ENCODE peak calls at places on chromosome 11, in four cellular contexts. C is GM12891, Z is K562, O is GM12878. W is an unnamed sample.

GRCh38 chr11:82927264-82927880 is 25.8 kb downstream of the DDIAS start:
- DNase-seq in Z (peak), O (no peak), C (peak), W (peak)

GRCh38 chr11:129090056-129090455 is 102.1 kb downstream of the ARHGAP32 start:
- DNase-seq in C (no peak), O (no peak), Z (no peak), W (no peak)

GRCh38 chr11:19728436-19728835 is 15.8 kb downstream of the NAV2 start:
- DNase-seq in C (no peak), Z (no peak), O (no peak), W (no peak)

GRCh38 chr11:112635338-112635737 is 325.9 kb upstream of the NCAM1 start:
- DNase-seq in C (no peak), Z (no peak), O (no peak), W (no peak)

GRCh38 chr11:119249671-119250010 is 43.5 kb downstream of the CBL start:
- DNase-seq in O (no peak), C (no peak), Z (peak), W (no peak)

GRCh38 chr11:1310772-1311468 is 1.5 kb upstream of the TOLLIP start:
- DNase-seq in Z (no peak), O (no peak), C (no peak), W (no peak)

GRCh38 chr11:86740628-86741488 is 59.5 kb upstream of the PRSS23 start:
- DNase-seq in Z (peak), C (no peak), O (no peak), W (peak)

GRCh38 chr11:88709567-88709966 is 356.2 kb downstream of the GRM5 start:
- DNase-seq in Z (no peak), C (no peak), O (no peak), W (no peak)

GRCh38 chr11:48096588-48097525 is 116.5 kb downstream of the PTPRJ start:
- DNase-seq in C (no peak), O (no peak), Z (no peak), W (no peak)

GRCh38 chr11:111797145-111797581 is 31.0 kb upstream of the PPP2R1B start:
- DNase-seq in C (no peak), O (peak), Z (peak), W (peak)

GRCh38 chr11:18527512-18527911 is 770 bp upstream of the TSG101 start:
- DNase-seq in Z (peak), O (no peak), C (no peak), W (peak)

GRCh38 chr11:34840736-34841386 is 75.3 kb downstream of the APIP start:
- DNase-seq in O (no peak), Z (peak), C (peak), W (peak)

GRCh38 chr11:2708757-2709281 is 9.0 kb upstream of the KCNQ1OT1 start:
- DNase-seq in O (no peak), Z (no peak), C (no peak), W (no peak)

GRCh38 chr11:47766363-47767227 is 546 bp downstream of the FNBP4 start:
- DNase-seq in O (no peak), C (no peak), Z (peak), W (peak)

GRCh38 chr11:1064167-1064566 is 10.5 kb upstream of the MUC2 start:
- DNase-seq in O (no peak), C (no peak), Z (no peak), W (no peak)

GRCh38 chr11:15038963-15039362 is 34.4 kb upstream of the CALCB start:
- DNase-seq in C (no peak), O (no peak), Z (no peak), W (no peak)

GRCh38 chr11:60563553-60564235 is 48.5 kb downstream of the MS4A13 start:
- DNase-seq in O (no peak), Z (no peak), C (no peak), W (no peak)

GRCh38 chr11:64036081-64037026 is 623 bp downstream of the FLRT1 start:
- DNase-seq in Z (peak), O (no peak), C (no peak), W (no peak)

GRCh38 chr11:64856382-64857227 is 12.2 kb upstream of the CDC42BPG start:
- DNase-seq in Z (no peak), C (no peak), O (no peak), W (peak)

GRCh38 chr11:44564653-44565007 is 833 bp upstream of the CD82 start:
- DNase-seq in O (no peak), Z (peak), C (no peak), W (no peak)

GRCh38 chr11:36222755-36223635 is 66.2 kb downstream of the COMMD9 start:
- DNase-seq in C (no peak), O (no peak), Z (no peak), W (no peak)
- TF ChIP-seq SPI1 in C (no peak), O (no peak), Z (no peak), W (no peak)

GRCh38 chr11:67522844-67523555 is at the start of gene CABP2:
- DNase-seq in Z (no peak), O (no peak), C (no peak), W (no peak)

GRCh38 chr11:67522338-67522737 is 908 bp downstream of the CABP2 start:
- DNase-seq in Z (no peak), O (no peak), C (no peak), W (no peak)

GRCh38 chr11:67519726-67520125 is 3.5 kb downstream of the CABP2 start:
- DNase-seq in C (no peak), Z (no peak), O (no peak), W (no peak)

GRCh38 chr11:67521924-67522323 is 1.3 kb downstream of the CABP2 start:
- DNase-seq in O (no peak), C (no peak), Z (no peak), W (no peak)

DNA sequence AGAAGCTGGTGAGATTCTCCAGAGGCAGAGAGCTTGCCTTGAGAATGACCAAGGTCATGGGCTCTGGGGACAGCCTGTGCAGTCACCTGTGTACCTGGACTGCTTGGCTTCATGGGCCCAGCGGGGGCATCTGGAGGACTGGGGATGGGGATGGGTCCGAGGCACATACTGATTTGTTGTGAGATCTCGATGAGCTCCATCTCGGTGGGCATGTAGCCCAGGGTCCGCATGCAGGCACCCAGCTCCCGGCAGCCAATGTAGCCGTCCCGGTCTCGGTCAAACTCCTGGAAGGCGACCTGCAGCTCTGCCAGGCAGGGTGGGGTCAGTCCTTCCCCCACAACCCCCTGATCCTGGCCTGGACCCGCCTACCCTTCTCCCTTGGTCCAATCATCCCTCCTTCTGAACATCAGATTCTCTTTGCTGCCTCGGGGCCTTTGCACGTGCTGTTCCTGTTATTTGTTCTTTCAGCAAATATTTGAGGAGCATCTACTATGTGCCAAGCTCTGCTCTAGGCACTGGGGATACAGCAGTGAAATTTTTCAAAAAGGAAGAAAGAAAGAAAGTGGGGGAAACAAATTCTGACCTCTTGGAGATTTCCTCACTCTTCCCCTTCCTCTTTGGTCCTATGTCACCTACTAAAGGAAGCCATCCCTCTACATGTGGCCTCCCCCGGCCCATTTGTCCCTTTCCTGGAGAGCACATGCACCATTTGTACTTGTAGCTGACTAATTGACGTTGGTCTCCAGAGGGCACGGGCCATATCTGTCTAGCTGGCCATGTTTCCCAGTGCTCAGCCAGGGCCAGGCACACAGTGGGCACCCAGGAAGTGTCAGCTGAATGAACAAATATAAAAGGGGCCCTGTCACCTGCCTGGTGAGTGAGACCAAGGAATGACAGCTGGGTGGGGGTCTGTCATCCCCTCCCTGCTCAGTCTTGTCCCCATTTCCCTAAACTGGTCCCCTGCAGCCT is 2.1 kb downstream of the CABP2 start:
- DNase-seq in C (no peak), O (no peak), Z (no peak), W (no peak)
- TF ChIP-seq SPI1 in C (no peak), O (no peak), Z (no peak), W (no peak)

DNA sequence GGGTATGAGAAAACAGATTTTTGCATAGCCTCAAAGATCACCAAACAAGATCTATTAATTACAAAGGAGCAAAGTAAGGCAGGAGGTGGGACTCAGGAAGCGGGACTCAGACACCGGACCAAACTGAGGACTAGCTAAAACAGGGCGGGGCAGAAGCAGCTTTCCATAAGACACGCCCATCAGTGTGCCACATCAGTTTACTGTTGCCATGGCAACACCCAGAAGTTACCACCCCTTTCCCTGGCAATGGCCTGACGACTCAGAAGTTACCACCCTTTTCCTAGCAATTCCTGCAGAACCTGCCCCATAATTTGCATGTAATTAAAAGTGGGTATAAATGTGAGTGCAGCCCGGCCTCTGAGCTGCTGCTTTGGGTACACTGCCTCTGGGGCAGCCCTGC is 173.9 kb downstream of the SHANK2 start:
- DNase-seq in C (no peak), Z (peak), O (no peak), W (no peak)
- TF ChIP-seq SPI1 in C (no peak), Z (no peak), O (no peak), W (no peak)

GRCh38 chr11:134667505-134667904 is 255.5 kb upstream of the B3GAT1 start:
- DNase-seq in C (no peak), O (no peak), Z (no peak), W (no peak)
- TF ChIP-seq SPI1 in C (no peak), O (no peak), Z (no peak), W (no peak)

GRCh38 chr11:79332017-79332416 is 108.8 kb downstream of the TENM4 start:
- DNase-seq in C (no peak), O (no peak), Z (no peak), W (no peak)
- TF ChIP-seq SPI1 in C (no peak), O (no peak), Z (no peak), W (no peak)

GRCh38 chr11:58567889-58568512 is 7.7 kb downstream of the LPXN start:
- DNase-seq in Z (peak), C (no peak), O (no peak), W (peak)
- TF ChIP-seq SPI1 in Z (no peak), C (no peak), O (no peak), W (no peak)

DNA sequence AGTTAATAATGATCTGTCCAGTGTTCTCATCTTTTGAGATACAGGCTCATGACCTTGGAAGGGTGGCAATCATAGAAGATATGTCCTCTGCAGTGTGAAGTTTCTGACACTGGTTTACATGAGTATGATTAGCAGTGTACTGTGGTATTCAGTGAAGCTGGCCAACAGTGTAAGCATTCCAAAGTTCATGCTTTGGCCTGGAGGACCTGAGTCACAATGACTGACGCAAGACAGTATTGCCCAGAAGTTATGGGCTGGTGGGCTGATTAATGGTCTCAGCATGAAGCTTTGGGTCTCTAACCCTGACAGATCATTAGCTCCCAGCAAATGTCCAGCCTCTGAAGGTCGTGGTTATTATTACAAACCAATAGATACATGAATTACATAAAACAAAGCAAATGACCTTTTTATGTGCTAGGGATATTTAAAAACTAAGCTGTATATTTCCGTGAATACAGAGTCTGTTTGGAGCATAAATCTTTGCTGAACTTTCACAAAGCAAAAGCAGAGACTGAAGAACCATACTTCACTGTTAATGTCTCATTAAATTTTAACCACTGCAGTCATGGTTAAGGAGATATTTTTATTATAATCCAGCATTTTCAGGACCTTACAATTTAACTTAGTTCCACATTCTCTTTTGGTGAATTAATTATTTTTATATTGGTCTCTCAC is 28.3 kb upstream of the USP47 start:
- DNase-seq in C (no peak), Z (peak), O (no peak), W (no peak)
- TF ChIP-seq SPI1 in C (no peak), Z (no peak), O (no peak), W (no peak)

DNA sequence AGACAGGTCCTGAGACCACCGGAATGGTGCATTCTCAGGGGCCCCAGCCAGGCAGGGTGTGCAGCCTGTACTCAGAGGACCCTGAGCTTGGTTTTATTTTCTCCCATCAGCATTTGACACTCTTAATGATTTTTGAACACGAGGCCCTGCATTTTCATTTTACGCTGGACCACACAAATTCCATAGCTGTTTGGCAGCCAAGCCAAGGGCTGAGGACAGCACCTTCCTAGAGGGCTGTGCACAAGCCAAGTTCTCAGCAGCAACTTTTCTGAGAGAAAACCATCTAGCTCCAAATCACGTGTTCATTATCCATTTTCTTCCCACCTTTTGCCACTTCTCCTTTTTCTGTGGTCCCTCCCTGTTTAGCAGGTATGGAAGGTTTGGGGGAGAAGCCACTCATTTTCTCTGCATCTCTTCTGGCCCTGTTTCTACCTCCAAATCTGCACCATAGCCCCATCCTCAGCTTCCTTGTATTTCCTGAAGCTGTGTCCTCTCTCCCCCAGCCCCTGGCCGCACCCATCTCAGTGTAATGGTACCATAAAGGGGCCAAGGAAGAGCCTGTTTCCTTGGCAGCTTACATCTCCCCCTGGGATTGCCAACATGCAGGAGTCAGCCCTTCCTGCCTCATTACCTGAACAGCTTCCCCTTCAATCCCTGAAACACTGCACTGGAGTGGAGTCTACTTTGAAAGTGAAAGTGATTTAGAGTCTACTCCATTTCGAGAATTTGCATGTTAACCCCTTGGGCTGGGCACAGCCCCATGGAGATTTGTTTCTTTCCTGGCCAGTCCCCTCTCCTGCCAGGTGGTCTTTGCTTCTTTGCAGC is 60.3 kb downstream of the TRAF6 start:
- DNase-seq in Z (no peak), O (no peak), C (no peak), W (no peak)
- TF ChIP-seq SPI1 in Z (peak), O (peak), C (peak), W (peak)

DNA sequence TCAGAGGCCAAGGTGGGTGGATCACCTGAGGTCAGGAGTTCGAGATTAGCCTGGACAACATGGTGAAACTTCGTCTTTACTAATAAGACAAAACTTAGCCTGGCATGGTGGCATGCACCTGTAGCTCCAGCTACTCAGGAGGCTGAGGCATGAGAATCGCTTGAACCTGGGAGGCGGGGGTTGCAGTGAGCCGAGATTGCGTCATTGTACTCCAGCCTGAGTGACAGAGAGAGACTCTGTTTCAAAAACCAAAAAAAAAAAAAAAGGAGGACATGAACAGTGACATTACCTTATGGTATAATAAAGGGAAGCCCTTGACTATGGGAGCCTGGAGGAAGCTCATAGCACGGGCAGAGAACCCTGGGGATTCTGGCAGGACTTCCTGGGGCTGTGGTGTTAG is 16.5 kb upstream of the PLEKHB1 start:
- DNase-seq in C (no peak), O (no peak), Z (no peak), W (no peak)
- TF ChIP-seq SPI1 in C (no peak), O (no peak), Z (no peak), W (no peak)